ENCODE peak calls at places on chromosomes 5 and 9, in eight cellular contexts. B is fibroblast of the conjunctiva, P is mesendoderm, D is colonic mucosa, V is Caki2, R is uterus, T is M059J, Y is right cardiac atrium. M is an unnamed sample.

GRCh38 chr5:74094096-74094778 is 468.2 kb downstream of the ARHGEF28 start:
- DNase-seq in B (peak; percentile 1), R (no peak), P (no peak), V (no peak), D (no peak), T (no peak), Y (no peak), M (no peak)

GRCh38 chr9:120985759-120986353 is 59.3 kb upstream of the TRAF1 start:
- DNase-seq in R (no peak), Y (no peak), D (no peak), P (peak; percentile 85), V (peak; percentile 42), B (peak; percentile 51), T (peak; percentile 67), M (no peak)

GRCh38 chr5:87410941-87411340 is 1.8 kb downstream of the CCNH start:
- DNase-seq in V (peak; percentile 52), R (no peak), Y (no peak), T (peak; percentile 86), D (no peak), P (no peak), B (peak; percentile 35), M (no peak)

GRCh38 chr9:135804588-135805421 is 102.5 kb downstream of the CAMSAP1 start:
- DNase-seq in R (no peak), B (no peak), T (no peak), D (no peak), V (no peak), P (peak; percentile 30), Y (no peak), M (peak; percentile 66)

GRCh38 chr5:116380615-116381014 is 194.0 kb downstream of the SEMA6A start:
- DNase-seq in P (no peak), V (no peak), Y (no peak), T (no peak), R (no peak), D (no peak), B (no peak), M (no peak)

GRCh38 chr9:136084191-136084944 is 10.7 kb downstream of the NACC2 start:
- DNase-seq in V (no peak), Y (no peak), T (no peak), B (no peak), R (no peak), D (no peak), P (no peak), M (peak; percentile 75)

GRCh38 chr9:11708899-11709298 is 984.3 kb upstream of the TYRP1 start:
- DNase-seq in P (no peak), D (no peak), B (no peak), V (no peak), R (no peak), Y (no peak), T (no peak), M (no peak)

GRCh38 chr9:81619353-81620008 is 69.9 kb downstream of the TLE1 start:
- DNase-seq in B (peak; percentile 54), R (no peak), P (no peak), T (peak; percentile 93), Y (no peak), V (no peak), D (no peak), M (no peak)

GRCh38 chr5:140075371-140075770 is 32.3 kb upstream of the NRG2 start:
- DNase-seq in R (no peak), T (peak; percentile 26), Y (no peak), P (no peak), V (peak; percentile 1), D (no peak), B (no peak), M (no peak)

GRCh38 chr5:66814146-66814991 is 218.2 kb downstream of the MAST4 start:
- DNase-seq in Y (no peak), T (peak; percentile 54), B (peak; percentile 36), D (peak; percentile 50), R (no peak), V (peak; percentile 13), P (peak; percentile 65), M (no peak)

GRCh38 chr5:77995793-77996409 is 219.8 kb upstream of the TBCA start:
- DNase-seq in D (no peak), R (peak; percentile 28), Y (no peak), T (no peak), P (no peak), V (no peak), B (no peak), M (no peak)

GRCh38 chr9:99345936-99346335 is 123.9 kb downstream of the SEC61B start:
- DNase-seq in R (no peak), P (no peak), V (no peak), T (peak; percentile 77), B (no peak), D (no peak), Y (no peak), M (no peak)

GRCh38 chr9:135736265-135736978 is 34.4 kb downstream of the KCNT1 start:
- DNase-seq in D (no peak), V (no peak), Y (no peak), B (no peak), T (no peak), R (no peak), P (no peak), M (no peak)

M was measured in kidney.